ENCODE peak calls at places on chromosome 4, in seven cellular contexts. F, W, N, J, E, O and G are unnamed samples.

GRCh38 chr4:40908702-40909362 is 159.1 kb downstream of the NSUN7 start:
- DNase-seq in F (peak; percentile 46), W (no peak), N (peak; percentile 57), J (peak; percentile 88), E (peak; percentile 74), O (peak; percentile 45), G (peak; percentile 79)

GRCh38 chr4:185134176-185134869 is 8.7 kb upstream of the SLC25A4 start:
- DNase-seq in F (peak; percentile 10), W (no peak), N (peak; percentile 35), J (peak; percentile 75), E (peak; percentile 54), O (no peak), G (peak; percentile 51)

GRCh38 chr4:52983563-52984303 is 121.6 kb downstream of the RASL11B start:
- DNase-seq in F (peak; percentile 14), W (no peak), N (peak; percentile 42), J (peak; percentile 82), E (peak; percentile 59), O (no peak), G (peak; percentile 62)

GRCh38 chr4:126451237-126451885 is 1136.6 kb downstream of the FAT4 start:
- DNase-seq in F (peak; percentile 8), W (no peak), N (no peak), J (no peak), E (peak; percentile 64), O (no peak), G (peak; percentile 55)

GRCh38 chr4:7942019-7942556 is 2.4 kb upstream of the AFAP1 start:
- DNase-seq in F (no peak), W (no peak), N (no peak), J (no peak), E (no peak), O (no peak), G (no peak)

GRCh38 chr4:93217423-93217822 is 611.1 kb upstream of the ATOH1 start:
- DNase-seq in F (no peak), W (no peak), N (no peak), J (no peak), E (no peak), O (no peak), G (no peak)

GRCh38 chr4:139817657-139818452 is 152.2 kb downstream of the MGST2 start:
- DNase-seq in F (no peak), W (no peak), N (peak; percentile 2), J (no peak), E (no peak), O (no peak), G (no peak)

GRCh38 chr4:128709268-128709667 is 100.2 kb upstream of the JADE1 start:
- DNase-seq in F (no peak), W (no peak), N (no peak), J (no peak), E (no peak), O (no peak), G (no peak)

GRCh38 chr4:113935190-113935589 is 44.3 kb downstream of the ARSJ start:
- DNase-seq in F (no peak), W (no peak), N (no peak), J (peak; percentile 30), E (no peak), O (no peak), G (no peak)

GRCh38 chr4:110865611-110866254 is 242.9 kb upstream of the PITX2 start:
- DNase-seq in F (peak; percentile 90), W (no peak), N (no peak), J (peak; percentile 35), E (peak; percentile 91), O (no peak), G (peak; percentile 53)

GRCh38 chr4:14196141-14196540 is 568.6 kb upstream of the BOD1L1 start:
- DNase-seq in F (peak; percentile 55), W (no peak), N (peak; percentile 58), J (peak; percentile 83), E (peak; percentile 50), O (peak; percentile 46), G (peak; percentile 39)

GRCh38 chr4:115128037-115128436 is 14.6 kb upstream of the NDST4 start:
- DNase-seq in F (peak; percentile 3), W (no peak), N (no peak), J (no peak), E (no peak), O (no peak), G (no peak)

GRCh38 chr4:82678046-82678445 is 116.3 kb upstream of the TMEM150C start:
- DNase-seq in F (no peak), W (no peak), N (no peak), J (peak; percentile 46), E (no peak), O (no peak), G (peak; percentile 21)

GRCh38 chr4:110195561-110196205 is 2.7 kb downstream of the ELOVL6 start:
- DNase-seq in F (no peak), W (no peak), N (peak; percentile 83), J (peak; percentile 29), E (no peak), O (no peak), G (no peak)

GRCh38 chr4:54054501-54054900 is 9.9 kb downstream of the CHIC2 start:
- DNase-seq in F (no peak), W (no peak), N (no peak), J (no peak), E (no peak), O (no peak), G (no peak)

GRCh38 chr4:64359496-64359895 is 49.8 kb downstream of the TECRL start:
- DNase-seq in F (no peak), W (no peak), N (no peak), J (no peak), E (no peak), O (no peak), G (no peak)

GRCh38 chr4:89296871-89297270 is 10.7 kb downstream of the GPRIN3 start:
- DNase-seq in F (no peak), W (no peak), N (no peak), J (no peak), E (no peak), O (no peak), G (no peak)

GRCh38 chr4:111230265-111230664 is 607.4 kb upstream of the PITX2 start:
- DNase-seq in F (peak; percentile 22), W (no peak), N (no peak), J (no peak), E (peak; percentile 25), O (no peak), G (peak; percentile 50)

GRCh38 chr4:92387459-92388069 is 83.8 kb downstream of the GRID2 start:
- DNase-seq in F (peak; percentile 32), W (no peak), N (peak; percentile 25), J (peak; percentile 70), E (peak; percentile 11), O (no peak), G (peak; percentile 2)

GRCh38 chr4:7436256-7436655 is 1.5 kb upstream of the PSAPL1 start:
- DNase-seq in F (no peak), W (no peak), N (no peak), J (no peak), E (no peak), O (no peak), G (no peak)

GRCh38 chr4:40570348-40571077 is 59.2 kb downstream of the RBM47 start:
- DNase-seq in F (no peak), W (no peak), N (no peak), J (peak; percentile 43), E (no peak), O (no peak), G (no peak)

GRCh38 chr4:4394644-4395043 is 7.7 kb downstream of the NSG1 start:
- DNase-seq in F (peak; percentile 54), W (no peak), N (no peak), J (peak; percentile 7), E (no peak), O (no peak), G (no peak)

GRCh38 chr4:76605099-76605563 is 170.1 kb downstream of the SHROOM3 start:
- DNase-seq in F (no peak), W (no peak), N (no peak), J (no peak), E (peak; percentile 92), O (no peak), G (peak; percentile 53)

GRCh38 chr4:17358236-17358635 is 153.7 kb downstream of the QDPR start:
- DNase-seq in F (peak; percentile 36), W (no peak), N (no peak), J (no peak), E (peak; percentile 59), O (no peak), G (no peak)

GRCh38 chr4:78293348-78293747 is 236.2 kb downstream of the FRAS1 start:
- DNase-seq in F (peak; percentile 82), W (no peak), N (no peak), J (peak; percentile 49), E (peak; percentile 94), O (no peak), G (peak; percentile 65)

GRCh38 chr4:72567821-72568620 is 1.0 kb downstream of the ADAMTS3 start:
- DNase-seq in F (peak; percentile 87), W (peak; percentile 67), N (peak; percentile 82), J (peak; percentile 93), E (peak; percentile 47), O (peak; percentile 40), G (peak; percentile 37)
- TF ChIP-seq CTCF in F (peak; percentile 54), W (peak; percentile 27), N (peak; percentile 44), J (peak; percentile 74), E (peak; percentile 33), O (peak; percentile 28), G (peak; percentile 49)

GRCh38 chr4:6050551-6050950 is 32.3 kb upstream of the C4orf50 start:
- DNase-seq in F (no peak), W (no peak), N (no peak), J (no peak), E (no peak), O (no peak), G (no peak)
- TF ChIP-seq CTCF in F (no peak), W (no peak), N (no peak), J (no peak), E (no peak), O (no peak), G (no peak)

GRCh38 chr4:147019061-147019460 is 73.4 kb upstream of the TTC29 start:
- DNase-seq in F (peak; percentile 20), W (peak; percentile 24), N (peak; percentile 42), J (peak; percentile 81), E (peak; percentile 58), O (peak; percentile 48), G (peak; percentile 55)
- TF ChIP-seq CTCF in F (peak; percentile 58), W (no peak), N (peak; percentile 69), J (peak; percentile 82), E (peak; percentile 86), O (peak; percentile 77), G (peak; percentile 89)

GRCh38 chr4:108030332-108030731 is 40.6 kb downstream of the HADH start:
- DNase-seq in F (peak; percentile 56), W (no peak), N (peak; percentile 63), J (peak; percentile 89), E (peak; percentile 79), O (no peak), G (peak; percentile 64)
- TF ChIP-seq CTCF in F (peak; percentile 54), W (no peak), N (peak; percentile 43), J (peak; percentile 75), E (peak; percentile 75), O (peak; percentile 44), G (peak; percentile 69)

DNA sequence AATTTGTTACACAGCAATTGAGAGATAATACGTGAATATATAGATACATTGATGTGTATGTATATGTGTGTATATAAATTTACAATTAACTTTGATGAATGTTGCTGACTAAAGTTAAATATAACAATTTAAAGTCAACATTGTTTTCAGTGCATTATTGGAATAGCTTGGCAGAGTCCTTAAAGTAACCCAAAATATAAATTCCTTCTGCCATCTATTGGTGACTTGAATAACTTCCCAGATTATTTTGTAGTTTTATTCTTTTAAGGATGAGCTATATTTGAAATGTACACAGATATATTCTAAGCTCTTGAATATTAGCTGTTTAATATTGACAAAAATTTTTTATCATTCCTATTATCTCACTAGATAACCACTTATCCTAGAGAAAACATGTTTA is 298.2 kb upstream of the FSTL5 start:
- DNase-seq in F (no peak), W (no peak), N (no peak), J (peak; percentile 37), E (no peak), O (no peak), G (no peak)
- TF ChIP-seq CTCF in F (peak; percentile 17), W (no peak), N (peak; percentile 21), J (peak; percentile 39), E (no peak), O (peak; percentile 50), G (no peak)